ENCODE peak calls at places on chromosomes 12 and 14, in nine cellular contexts. M is mammary epithelial cell, E is fibroblast of lung, W is right atrium auricular region, G is fibroblast of mammary gland, D is lower leg skin, S is progenitor cell of endocrine pancreas, X is mesothelial cell of epicardium, R is cardiac fibroblast. T is an unnamed sample.

GRCh38 chr12:114395755-114396152 is 10.2 kb downstream of the TBX5 start:
- DNase-seq in M (no peak), E (peak), W (no peak), G (peak), D (no peak), S (no peak), X (no peak), R (peak), T (no peak)

GRCh38 chr12:103518899-103519298 is 23.1 kb upstream of the C12orf42 start:
- DNase-seq in M (no peak), E (no peak), W (no peak), G (no peak), D (no peak), S (no peak), X (no peak), R (no peak), T (no peak)

GRCh38 chr12:107931761-107932160 is 157.3 kb downstream of the ASCL4 start:
- DNase-seq in M (no peak), E (no peak), W (no peak), G (no peak), D (peak), S (no peak), X (no peak), R (no peak), T (no peak)

GRCh38 chr12:18339633-18340032 is 78.3 kb downstream of the PIK3C2G start:
- DNase-seq in M (no peak), E (no peak), W (no peak), G (no peak), D (no peak), S (no peak), X (no peak), R (no peak), T (no peak)

GRCh38 chr12:52215587-52216031 is 17.4 kb upstream of the KRT7 start:
- DNase-seq in M (peak), E (peak), W (no peak), G (peak), D (peak), S (no peak), X (no peak), R (no peak), T (no peak)

GRCh38 chr12:43884683-43885410 is 49.0 kb downstream of the TMEM117 start:
- DNase-seq in M (peak), E (no peak), W (no peak), G (no peak), D (no peak), S (no peak), X (no peak), R (no peak), T (no peak)

GRCh38 chr12:84131076-84131475 is 781.5 kb downstream of the SLC6A15 start:
- DNase-seq in M (no peak), E (peak), W (no peak), G (peak), D (no peak), S (no peak), X (no peak), R (peak), T (no peak)

GRCh38 chr12:62331306-62331705 is 71.1 kb downstream of the USP15 start:
- DNase-seq in M (no peak), E (no peak), W (no peak), G (no peak), D (no peak), S (no peak), X (no peak), R (no peak), T (no peak)

GRCh38 chr12:57725851-57726150 is 12.7 kb downstream of the AGAP2 start:
- DNase-seq in M (no peak), E (no peak), W (no peak), G (no peak), D (no peak), S (no peak), X (peak), R (no peak), T (no peak)

GRCh38 chr12:57724936-57725740 is 13.4 kb downstream of the AGAP2 start:
- DNase-seq in M (no peak), E (no peak), W (peak), G (no peak), D (peak), S (no peak), X (no peak), R (no peak), T (no peak)

GRCh38 chr12:57726884-57727757 is 11.4 kb downstream of the AGAP2 start:
- DNase-seq in M (no peak), E (peak), W (no peak), G (peak), D (peak), S (peak), X (peak), R (peak), T (no peak)

GRCh38 chr12:57727758-57728395 is 10.7 kb downstream of the AGAP2 start:
- DNase-seq in M (no peak), E (no peak), W (no peak), G (no peak), D (peak), S (peak), X (peak), R (no peak), T (no peak)

GRCh38 chr12:57726151-57726883 is 12.2 kb downstream of the AGAP2 start:
- DNase-seq in M (peak), E (peak), W (peak), G (peak), D (peak), S (peak), X (peak), R (peak), T (no peak)
- TF ChIP-seq CTCF in M (peak), E (peak), W (peak), G (peak), D (no peak), S (peak), X (peak), R (peak), T (peak)

DNA sequence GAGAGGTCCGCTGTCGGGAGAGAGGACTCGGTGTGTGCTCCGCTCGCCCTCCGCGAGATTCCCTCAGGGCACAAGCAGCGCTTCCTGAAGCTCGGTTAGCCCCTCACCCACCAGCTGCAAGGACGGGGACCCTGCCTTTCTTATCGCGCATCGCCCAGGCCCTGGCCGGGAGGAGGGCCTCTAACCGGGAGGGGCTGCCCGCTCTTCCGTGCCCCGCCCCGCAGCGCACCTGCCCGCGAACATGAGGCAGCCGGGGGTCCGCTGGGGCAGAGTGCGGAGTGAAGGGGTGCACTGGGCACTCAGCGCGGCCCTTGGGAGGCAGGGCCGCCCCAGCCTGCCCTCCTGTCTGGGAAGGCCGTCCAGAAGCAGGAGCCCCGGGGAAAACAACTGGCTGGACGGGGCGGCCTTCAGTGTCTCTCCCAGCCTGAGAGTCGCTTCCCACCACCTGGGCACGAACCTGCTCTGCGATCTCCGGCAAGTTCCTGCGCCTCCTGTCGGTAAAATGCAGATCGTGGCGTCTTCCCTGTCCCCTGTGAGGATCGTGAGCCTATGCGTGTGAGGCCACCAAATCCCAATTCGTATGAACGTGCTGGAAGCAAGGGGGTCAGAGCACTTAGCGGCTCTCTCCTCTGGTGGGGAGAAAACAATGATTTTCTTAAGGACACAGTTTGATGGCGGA is 28.0 kb upstream of the ADIPOR2 start:
- DNase-seq in M (no peak), E (peak), W (no peak), G (peak), D (peak), S (peak), X (peak), R (peak), T (no peak)
- TF ChIP-seq CTCF in M (peak), E (no peak), W (peak), G (peak), D (no peak), S (peak), X (peak), R (peak), T (no peak)

DNA sequence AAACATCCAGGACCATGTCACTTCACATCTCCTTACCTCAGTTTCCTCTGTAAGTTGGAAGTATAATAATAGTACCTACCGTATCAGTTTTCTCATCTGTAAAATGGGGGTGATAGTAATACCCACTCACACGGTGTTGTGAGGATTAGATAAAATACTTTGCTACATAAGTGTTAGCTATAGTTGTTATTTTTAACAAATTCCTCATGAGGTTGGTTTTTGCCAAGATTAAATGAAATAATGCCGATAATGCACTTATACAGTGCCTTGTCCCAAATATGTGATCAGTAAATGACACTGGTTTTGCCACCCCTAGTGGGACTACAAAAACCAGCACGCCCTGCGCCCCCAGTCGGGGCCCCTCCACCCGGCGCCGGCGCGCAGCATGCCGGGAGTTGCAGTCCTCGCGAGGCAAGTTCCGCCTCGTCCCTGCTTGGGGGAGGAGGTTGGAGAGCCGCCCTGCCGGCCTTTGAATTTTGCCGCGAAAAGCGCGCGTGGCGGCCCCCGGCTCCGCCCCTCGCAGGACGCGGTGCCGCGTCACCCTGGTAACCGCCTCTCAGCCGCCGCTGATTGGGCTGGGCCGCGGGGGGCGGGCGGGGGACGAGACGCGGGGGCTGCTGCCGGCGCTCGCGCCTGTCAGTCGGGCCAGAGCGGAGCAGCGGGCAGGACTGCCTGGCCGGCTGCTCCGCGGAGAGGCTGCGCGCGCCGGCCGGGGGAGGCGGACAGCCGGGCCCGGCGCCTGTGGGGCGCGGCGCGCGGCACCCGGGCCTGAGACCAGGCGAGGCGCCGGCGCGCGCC is at the start of gene FAM222A:
- DNase-seq in M (peak), E (peak), W (peak), G (peak), D (peak), S (peak), X (peak), R (peak), T (peak)
- TF ChIP-seq CTCF in M (no peak), E (no peak), W (peak), G (no peak), D (no peak), S (peak), X (no peak), R (peak), T (no peak)

DNA sequence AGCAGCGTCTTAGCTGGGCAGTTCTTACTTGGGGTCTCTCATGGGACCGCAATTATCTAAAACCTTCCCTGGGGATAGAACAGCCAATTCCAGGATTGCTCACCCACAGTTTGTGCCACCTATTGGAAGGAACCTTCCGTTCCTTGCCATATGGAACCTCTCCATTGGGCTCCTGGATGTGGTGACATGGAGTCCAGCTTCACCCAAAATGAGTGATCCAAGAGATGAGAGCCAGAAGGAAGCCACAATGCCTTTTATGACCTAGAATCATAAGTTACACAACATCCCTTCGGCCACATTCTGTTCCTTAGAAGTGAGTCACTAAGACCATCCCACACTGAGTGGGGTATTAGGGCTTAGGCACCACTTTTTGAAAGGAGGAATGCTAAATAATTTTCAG is 164.4 kb downstream of the FBXL14 start:
- DNase-seq in M (peak), E (peak), W (no peak), G (peak), D (no peak), S (no peak), X (no peak), R (peak), T (no peak)
- TF ChIP-seq CTCF in M (no peak), E (no peak), W (no peak), G (peak), D (no peak), S (no peak), X (no peak), R (no peak), T (no peak)

DNA sequence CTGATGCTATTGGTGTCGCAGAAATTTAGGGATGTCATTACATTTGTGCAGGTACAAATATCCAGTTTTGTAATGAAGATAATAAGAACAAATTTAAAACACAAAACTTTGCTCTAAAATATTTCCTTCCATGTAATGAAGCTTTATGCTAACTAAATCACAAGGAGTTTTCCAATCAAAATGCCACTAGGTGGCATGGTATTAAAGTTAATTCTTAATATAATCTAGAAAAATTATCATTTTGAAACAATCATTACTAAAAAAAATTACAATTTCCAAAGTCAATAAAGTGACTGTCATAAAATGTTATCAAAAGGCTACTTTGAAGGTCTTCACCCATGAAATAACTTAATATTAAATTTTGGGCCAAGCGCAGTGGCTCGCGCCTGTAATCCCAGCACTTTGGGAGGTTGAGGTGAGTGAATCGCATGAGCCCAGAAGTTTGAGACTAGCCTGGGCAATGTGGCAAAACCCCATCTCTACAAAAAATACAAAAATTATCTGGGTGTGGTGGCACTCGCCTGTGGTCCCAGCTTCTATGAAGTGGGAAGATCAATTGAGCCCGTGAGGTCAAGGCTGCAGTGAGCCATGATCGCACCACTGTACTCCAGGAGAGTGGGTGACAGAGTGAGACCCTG is 77.4 kb downstream of the KIF21A start:
- DNase-seq in M (no peak), E (peak), W (no peak), G (peak), D (no peak), S (no peak), X (no peak), R (peak), T (no peak)
- TF ChIP-seq CTCF in M (no peak), E (no peak), W (peak), G (peak), D (no peak), S (no peak), X (peak), R (no peak), T (no peak)

GRCh38 chr14:59199205-59199604 is 10.7 kb downstream of the DAAM1 start:
- DNase-seq in M (no peak), E (no peak), W (no peak), G (no peak), D (no peak), S (no peak), X (no peak), R (no peak), T (no peak)
- TF ChIP-seq CTCF in M (no peak), E (no peak), W (peak), G (no peak), D (no peak), S (peak), X (no peak), R (no peak), T (no peak)

GRCh38 chr14:106807493-106807892 is 1281.1 kb downstream of the TMEM121 start:
- DNase-seq in M (no peak), E (no peak), W (no peak), G (no peak), D (no peak), S (no peak), X (no peak), R (no peak), T (no peak)

GRCh38 chr14:106808458-106808857 is 1282.1 kb downstream of the TMEM121 start:
- DNase-seq in M (no peak), E (no peak), W (no peak), G (no peak), D (no peak), S (no peak), X (no peak), R (no peak), T (no peak)

GRCh38 chr14:106803379-106803778 is 1277.0 kb downstream of the TMEM121 start:
- DNase-seq in M (no peak), E (no peak), W (no peak), G (no peak), D (no peak), S (no peak), X (no peak), R (no peak), T (no peak)

GRCh38 chr14:106802413-106803364 is 1276.3 kb downstream of the TMEM121 start:
- DNase-seq in M (no peak), E (no peak), W (no peak), G (no peak), D (no peak), S (no peak), X (no peak), R (no peak), T (no peak)
- TF ChIP-seq CTCF in M (no peak), E (no peak), W (no peak), G (no peak), D (no peak), S (no peak), X (no peak), R (no peak), T (no peak)

T was measured in omental fat pad.